ENCODE peak calls at places on chromosomes 3 and 15, in seven cellular contexts. A is stimulated activated CD4-positive, alpha-beta T cell treated with anti-CD3 and anti-CD28 coated beads, Interleukin-15, amount 100 ng/mL, for 1 hour; J is renal cortical epithelial cell; Q is skeletal muscle cell; Z is effector memory CD8-positive, alpha-beta T cell; S is ELR; X is AG08396. C is an unnamed sample.

GRCh38 chr3:76400141-76400540 is 614.8 kb upstream of the ZNF717 start:
- DNase-seq in A (no peak), S (peak), Q (no peak), Z (no peak), J (no peak), X (no peak), C (peak)

GRCh38 chr3:48641396-48641795 is 6.1 kb upstream of the SLC26A6 start:
- DNase-seq in Q (no peak), J (no peak), A (no peak), Z (no peak), X (no peak), S (no peak), C (no peak)

GRCh38 chr15:59636184-59636583 is 21.1 kb downstream of the GTF2A2 start:
- DNase-seq in J (no peak), Q (no peak), X (no peak), A (no peak), S (no peak), Z (no peak), C (no peak)

GRCh38 chr3:107920538-107920937 is 170.3 kb downstream of the CD47 start:
- DNase-seq in S (no peak), A (no peak), X (no peak), J (no peak), Z (no peak), Q (no peak), C (no peak)

GRCh38 chr15:39747326-39747725 is 35.3 kb downstream of the FSIP1 start:
- DNase-seq in J (peak), A (no peak), Z (no peak), Q (peak), S (peak), X (no peak), C (peak)

GRCh38 chr15:78006567-78007205 is 70.8 kb downstream of the TBC1D2B start:
- DNase-seq in Z (no peak), Q (no peak), X (no peak), J (no peak), S (no peak), A (no peak), C (no peak)

GRCh38 chr3:57079221-57079831 is 18.9 kb downstream of the SPATA12 start:
- DNase-seq in X (peak), Q (no peak), A (no peak), S (peak), J (no peak), Z (no peak), C (peak)

GRCh38 chr3:43259626-43260025 is 26.7 kb upstream of the SNRK start:
- DNase-seq in S (peak), Z (no peak), J (peak), A (no peak), X (no peak), Q (no peak), C (no peak)

GRCh38 chr3:111751961-111752360 is 107.1 kb upstream of the PHLDB2 start:
- DNase-seq in X (peak), S (peak), A (no peak), J (no peak), Z (no peak), Q (peak), C (peak)

GRCh38 chr15:77012868-77013267 is 17.9 kb downstream of the PSTPIP1 start:
- DNase-seq in J (no peak), Q (no peak), S (no peak), Z (peak), A (no peak), X (no peak), C (no peak)

GRCh38 chr3:48957006-48957705 is 32.9 kb upstream of the P4HTM start:
- DNase-seq in X (no peak), Z (no peak), A (no peak), S (no peak), J (no peak), Q (no peak), C (no peak)

GRCh38 chr3:139303216-139303615 is 40.6 kb upstream of the MRPS22 start:
- DNase-seq in A (no peak), J (no peak), S (no peak), X (no peak), Z (no peak), Q (no peak), C (no peak)

GRCh38 chr15:82649226-82649999 is 2.2 kb upstream of the CPEB1 start:
- DNase-seq in A (no peak), Q (no peak), X (no peak), J (no peak), Z (no peak), S (no peak), C (no peak)

GRCh38 chr15:58309993-58310928 is 121.5 kb upstream of the LIPC start:
- DNase-seq in Q (no peak), A (no peak), J (no peak), X (no peak), S (no peak), Z (no peak), C (no peak)

GRCh38 chr15:45645026-45645980 is 10.5 kb downstream of the SQOR start:
- DNase-seq in A (no peak), Z (no peak), J (peak), X (peak), Q (peak), S (peak), C (peak)

GRCh38 chr15:70195808-70196304 is 98.1 kb upstream of the TLE3 start:
- DNase-seq in X (peak), J (peak), A (no peak), Z (no peak), Q (peak), S (peak), C (peak)

GRCh38 chr3:189625071-189625470 is 6.1 kb upstream of the TP63 start:
- DNase-seq in Z (no peak), S (no peak), X (no peak), A (no peak), Q (no peak), J (no peak), C (no peak)

GRCh38 chr3:134419214-134419965 is 45.1 kb upstream of the AMOTL2 start:
- DNase-seq in A (no peak), Q (no peak), Z (no peak), X (no peak), J (peak), S (no peak), C (no peak)

GRCh38 chr3:187746479-187747335 is 1.4 kb upstream of the BCL6 start:
- DNase-seq in X (no peak), S (peak), J (peak), A (no peak), Z (no peak), Q (no peak), C (peak)

GRCh38 chr15:38430106-38430760 is 23.7 kb upstream of the FAM98B start:
- DNase-seq in J (no peak), Q (no peak), S (no peak), Z (no peak), X (no peak), A (no peak), C (no peak)

GRCh38 chr3:191961529-191961928 is 500.6 kb downstream of the PYDC2 start:
- DNase-seq in A (no peak), S (no peak), Z (no peak), J (no peak), Q (no peak), X (no peak), C (no peak)

GRCh38 chr15:68200016-68200861 is 4.9 kb downstream of the CALML4 start:
- DNase-seq in J (no peak), X (no peak), S (no peak), Q (no peak), A (no peak), Z (no peak), C (no peak)

GRCh38 chr3:140292154-140292553 is 357.2 kb downstream of the CLSTN2 start:
- DNase-seq in A (no peak), X (no peak), Z (no peak), J (peak), Q (peak), S (no peak), C (no peak)